ENCODE peak calls at places on chromosome 13, in eight cellular contexts. Q is PC-3; A is CD4-positive, alpha-beta T cell; K is heart left ventricle; L is cardiac muscle cell; W is progenitor cell of endocrine pancreas; F is activated B cell treated with CpG ODN at 0.5 μM for 24 hours; B is uterus. D is an unnamed sample.

GRCh38 chr13:105147481-105147880 is 1388.0 kb downstream of the EFNB2 start:
- DNase-seq in Q (no peak), L (no peak), B (no peak), K (no peak), F (no peak), A (no peak), W (no peak), D (no peak)

GRCh38 chr13:29310806-29311205 is 284.7 kb downstream of the SLC7A1 start:
- DNase-seq in K (no peak), W (no peak), Q (no peak), F (no peak), L (no peak), B (no peak), A (no peak), D (no peak)

GRCh38 chr13:95035311-95036109 is 265.7 kb downstream of the ABCC4 start:
- DNase-seq in W (no peak), B (no peak), Q (no peak), A (no peak), F (no peak), K (no peak), L (no peak), D (no peak)

GRCh38 chr13:50485979-50486935 is 357.2 kb downstream of the DLEU7 start:
- DNase-seq in F (no peak), K (no peak), W (no peak), L (peak), B (no peak), A (no peak), Q (no peak), D (no peak)

GRCh38 chr13:109318945-109319590 is 467.3 kb downstream of the IRS2 start:
- DNase-seq in K (no peak), A (no peak), Q (no peak), B (no peak), W (no peak), F (no peak), L (no peak), D (no peak)

GRCh38 chr13:19940106-19940505 is 18.4 kb upstream of the ZMYM2 start:
- DNase-seq in B (no peak), L (no peak), Q (no peak), K (no peak), A (no peak), F (no peak), W (no peak), D (no peak)

GRCh38 chr13:100721885-100722512 is 47.4 kb upstream of the TMTC4 start:
- DNase-seq in L (peak), F (no peak), A (peak), B (no peak), K (no peak), W (peak), Q (peak), D (peak)

GRCh38 chr13:33445476-33445875 is 159.9 kb upstream of the STARD13 start:
- DNase-seq in B (no peak), L (no peak), K (no peak), A (no peak), W (no peak), Q (peak), F (no peak), D (no peak)

GRCh38 chr13:23470706-23471610 is 37.5 kb upstream of the SACS start:
- DNase-seq in A (no peak), B (no peak), F (no peak), W (no peak), Q (peak), K (no peak), L (no peak), D (no peak)

GRCh38 chr13:52848455-52849190 is at the start of gene PCDH8:
- DNase-seq in L (peak), B (no peak), W (peak), F (no peak), K (no peak), Q (no peak), A (no peak), D (peak)

GRCh38 chr13:110714798-110715394 is 1.4 kb downstream of the ING1 start:
- DNase-seq in B (peak), A (peak), W (peak), Q (peak), L (peak), F (peak), K (peak), D (peak)
- TF ChIP-seq CTCF in B (peak), A (no peak), W (no peak), Q (no peak), L (peak), F (no peak), K (no peak), D (no peak)

DNA sequence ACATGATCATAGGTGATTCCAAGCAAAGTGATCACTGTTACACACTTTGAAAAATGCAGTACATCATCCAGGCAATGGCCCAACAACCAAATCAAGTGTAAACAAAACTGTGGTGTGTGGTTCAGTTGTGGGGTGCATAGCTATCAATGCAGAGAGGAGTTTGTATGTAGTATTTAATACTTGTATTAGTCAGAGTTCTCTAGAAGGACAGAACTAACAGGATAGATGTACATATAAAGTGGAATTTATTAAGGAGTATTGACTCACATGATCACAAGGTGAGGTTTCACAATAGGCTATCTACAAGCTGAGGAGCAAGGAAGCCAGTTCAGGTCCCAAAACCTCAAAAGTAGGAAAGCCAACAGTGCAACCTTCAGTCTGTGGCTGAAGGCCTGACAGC is 249.3 kb upstream of the HTR2A start:
- DNase-seq in Q (peak), W (no peak), L (no peak), B (no peak), A (no peak), K (no peak), F (no peak), D (no peak)
- TF ChIP-seq CTCF in Q (no peak), W (no peak), L (no peak), B (no peak), A (no peak), K (no peak), F (no peak), D (no peak)

DNA sequence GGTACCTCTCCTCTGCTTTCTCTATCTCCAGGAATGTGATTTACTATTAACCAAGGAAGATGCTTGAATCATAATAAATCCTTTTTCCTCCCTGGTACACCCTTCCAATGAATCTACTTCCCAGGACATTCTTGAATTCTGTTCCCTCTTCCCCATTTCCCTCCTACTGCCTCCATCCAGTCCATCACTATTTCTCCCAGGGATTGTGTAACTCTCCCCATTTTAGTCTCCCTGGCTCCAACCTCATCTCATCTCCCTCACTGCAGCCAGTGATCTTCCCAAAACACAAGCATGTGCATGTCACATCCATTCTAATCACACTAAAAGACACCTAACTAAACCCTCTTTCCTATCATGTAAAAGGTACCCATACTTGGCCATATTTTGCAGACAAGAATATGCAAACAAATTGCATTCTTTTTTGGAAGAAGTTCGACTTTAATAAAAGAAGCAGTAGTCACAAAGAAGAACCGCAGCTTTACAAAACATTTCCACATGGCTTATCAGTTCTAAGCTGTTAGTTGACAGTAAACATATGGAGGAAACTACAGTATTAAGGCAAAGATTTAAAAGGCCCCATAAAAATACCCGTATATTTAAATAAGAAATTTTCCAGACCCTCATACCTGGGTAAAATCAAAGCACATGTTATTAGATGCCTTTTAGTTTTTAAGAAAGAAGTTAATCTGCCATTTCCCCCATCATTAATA is 111.0 kb downstream of the KCTD12 start:
- DNase-seq in B (no peak), Q (no peak), L (no peak), W (no peak), K (no peak), A (no peak), F (no peak), D (no peak)
- TF ChIP-seq CTCF in B (no peak), Q (no peak), L (no peak), W (no peak), K (no peak), A (no peak), F (no peak), D (no peak)

GRCh38 chr13:67095621-67096020 is 134.5 kb downstream of the PCDH9 start:
- DNase-seq in Q (peak), K (no peak), L (no peak), F (no peak), A (no peak), B (no peak), W (no peak), D (no peak)

GRCh38 chr13:67100723-67101122 is 129.4 kb downstream of the PCDH9 start:
- DNase-seq in B (no peak), Q (no peak), K (no peak), F (no peak), W (no peak), A (no peak), L (no peak), D (no peak)

GRCh38 chr13:67099494-67099893 is 130.6 kb downstream of the PCDH9 start:
- DNase-seq in L (no peak), Q (no peak), F (no peak), B (no peak), K (no peak), W (no peak), A (no peak), D (no peak)

GRCh38 chr13:67096418-67096817 is 133.7 kb downstream of the PCDH9 start:
- DNase-seq in K (no peak), W (no peak), A (no peak), L (no peak), B (no peak), F (no peak), Q (no peak), D (no peak)

DNA sequence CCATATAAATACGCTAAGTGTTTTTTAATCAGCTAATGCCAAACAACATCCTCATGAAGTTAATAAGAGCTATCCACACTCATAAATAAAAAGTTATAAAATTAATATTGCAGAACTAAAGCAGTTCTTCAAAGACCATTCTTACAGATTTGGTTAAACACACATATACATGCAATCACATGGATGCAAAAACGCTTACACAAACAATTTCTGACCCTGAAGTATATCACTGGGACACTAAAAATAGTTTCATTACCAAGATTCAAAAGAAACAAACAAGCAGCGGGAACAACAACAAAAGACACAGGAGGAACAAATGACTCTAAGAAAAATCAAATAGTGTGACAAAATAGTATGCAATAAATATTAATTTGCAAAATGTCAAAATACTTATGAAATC is 132.3 kb downstream of the PCDH9 start:
- DNase-seq in L (no peak), A (no peak), F (no peak), W (no peak), B (no peak), K (no peak), Q (no peak), D (no peak)
- TF ChIP-seq CTCF in L (no peak), A (no peak), F (no peak), W (no peak), B (no peak), K (no peak), Q (no peak), D (no peak)

D was measured in mesothelial cell of epicardium.